ENCODE peak calls at places on chromosomes 6 and 20, in four cellular contexts. One of them, this sample, is unnamed.

GRCh38 chr6:33508935-33509926 is 54.9 kb downstream of the ZBTB9 start:
- DNase-seq in activated B cell treated with CpG ODN at 0.5 μM for 24 hours: no peak
- DNase-seq in progenitor cell of endocrine pancreas: no peak
- DNase-seq in fibroblast of the aortic adventitia: no peak
- DNase-seq in this sample: no peak

GRCh38 chr6:129183681-129184216 is 300.8 kb downstream of the LAMA2 start:
- DNase-seq in progenitor cell of endocrine pancreas: no peak
- DNase-seq in fibroblast of the aortic adventitia: peak
- DNase-seq in activated B cell treated with CpG ODN at 0.5 μM for 24 hours: no peak
- DNase-seq in this sample: no peak

GRCh38 chr20:3358676-3359340 is 48.7 kb downstream of the DNAAF9 start:
- DNase-seq in fibroblast of the aortic adventitia: no peak
- DNase-seq in activated B cell treated with CpG ODN at 0.5 μM for 24 hours: no peak
- DNase-seq in progenitor cell of endocrine pancreas: no peak
- DNase-seq in this sample: no peak

GRCh38 chr6:52390361-52390727 is 28.4 kb downstream of the PAQR8 start:
- DNase-seq in fibroblast of the aortic adventitia: peak
- DNase-seq in progenitor cell of endocrine pancreas: no peak
- DNase-seq in activated B cell treated with CpG ODN at 0.5 μM for 24 hours: no peak
- DNase-seq in this sample: no peak

GRCh38 chr6:17410281-17410680 is 16.9 kb downstream of the CAP2 start:
- DNase-seq in progenitor cell of endocrine pancreas: no peak
- DNase-seq in fibroblast of the aortic adventitia: no peak
- DNase-seq in activated B cell treated with CpG ODN at 0.5 μM for 24 hours: no peak
- DNase-seq in this sample: no peak

GRCh38 chr6:15476631-15477380 is 186.0 kb downstream of the DTNBP1 start:
- DNase-seq in progenitor cell of endocrine pancreas: no peak
- DNase-seq in activated B cell treated with CpG ODN at 0.5 μM for 24 hours: no peak
- DNase-seq in fibroblast of the aortic adventitia: no peak
- DNase-seq in this sample: no peak

GRCh38 chr6:113067612-113068262 is 720.6 kb downstream of the RFPL4B start:
- DNase-seq in fibroblast of the aortic adventitia: peak
- DNase-seq in progenitor cell of endocrine pancreas: no peak
- DNase-seq in activated B cell treated with CpG ODN at 0.5 μM for 24 hours: no peak
- DNase-seq in this sample: no peak

GRCh38 chr20:12913781-12914443 is 94.9 kb upstream of the SPTLC3 start:
- DNase-seq in fibroblast of the aortic adventitia: no peak
- DNase-seq in activated B cell treated with CpG ODN at 0.5 μM for 24 hours: no peak
- DNase-seq in progenitor cell of endocrine pancreas: no peak
- DNase-seq in this sample: no peak

GRCh38 chr6:44116643-44117382 is 10.4 kb downstream of the MRPL14 start:
- DNase-seq in progenitor cell of endocrine pancreas: no peak
- DNase-seq in fibroblast of the aortic adventitia: peak
- DNase-seq in activated B cell treated with CpG ODN at 0.5 μM for 24 hours: no peak
- DNase-seq in this sample: no peak

GRCh38 chr6:157304840-157305675 is 18.3 kb downstream of the TMEM242 start:
- DNase-seq in fibroblast of the aortic adventitia: peak
- DNase-seq in activated B cell treated with CpG ODN at 0.5 μM for 24 hours: no peak
- DNase-seq in progenitor cell of endocrine pancreas: no peak
- DNase-seq in this sample: no peak

GRCh38 chr6:168411130-168411529 is 29.9 kb upstream of the SMOC2 start:
- DNase-seq in fibroblast of the aortic adventitia: no peak
- DNase-seq in activated B cell treated with CpG ODN at 0.5 μM for 24 hours: no peak
- DNase-seq in progenitor cell of endocrine pancreas: no peak
- DNase-seq in this sample: peak

GRCh38 chr6:137977206-137977605 is 110.1 kb downstream of the TNFAIP3 start:
- DNase-seq in progenitor cell of endocrine pancreas: no peak
- DNase-seq in activated B cell treated with CpG ODN at 0.5 μM for 24 hours: no peak
- DNase-seq in fibroblast of the aortic adventitia: no peak
- DNase-seq in this sample: no peak

GRCh38 chr6:143591441-143591840 is 79.9 kb upstream of the FUCA2 start:
- DNase-seq in progenitor cell of endocrine pancreas: no peak
- DNase-seq in activated B cell treated with CpG ODN at 0.5 μM for 24 hours: no peak
- DNase-seq in fibroblast of the aortic adventitia: no peak
- DNase-seq in this sample: no peak

GRCh38 chr6:36735110-36735971 is 37.7 kb downstream of the RAB44 start:
- DNase-seq in fibroblast of the aortic adventitia: peak
- DNase-seq in progenitor cell of endocrine pancreas: no peak
- DNase-seq in activated B cell treated with CpG ODN at 0.5 μM for 24 hours: no peak
- DNase-seq in this sample: no peak

GRCh38 chr6:170516783-170517616 is 36.1 kb downstream of the PSMB1 start:
- DNase-seq in activated B cell treated with CpG ODN at 0.5 μM for 24 hours: no peak
- DNase-seq in progenitor cell of endocrine pancreas: peak
- DNase-seq in fibroblast of the aortic adventitia: peak
- DNase-seq in this sample: no peak

GRCh38 chr20:10280016-10280908 is 61.6 kb downstream of the SNAP25 start:
- DNase-seq in activated B cell treated with CpG ODN at 0.5 μM for 24 hours: no peak
- DNase-seq in progenitor cell of endocrine pancreas: no peak
- DNase-seq in fibroblast of the aortic adventitia: peak
- DNase-seq in this sample: no peak

GRCh38 chr6:48194596-48195295 is 83.7 kb upstream of the PTCHD4 start:
- DNase-seq in fibroblast of the aortic adventitia: peak
- DNase-seq in progenitor cell of endocrine pancreas: no peak
- DNase-seq in activated B cell treated with CpG ODN at 0.5 μM for 24 hours: no peak
- DNase-seq in this sample: no peak

GRCh38 chr6:127518212-127518709 is 874 bp downstream of the MTCL3 start:
- DNase-seq in fibroblast of the aortic adventitia: no peak
- DNase-seq in progenitor cell of endocrine pancreas: no peak
- DNase-seq in activated B cell treated with CpG ODN at 0.5 μM for 24 hours: no peak
- DNase-seq in this sample: no peak

GRCh38 chr6:93418448-93419303 is 683 bp downstream of the EPHA7 start:
- DNase-seq in fibroblast of the aortic adventitia: no peak
- DNase-seq in activated B cell treated with CpG ODN at 0.5 μM for 24 hours: no peak
- DNase-seq in progenitor cell of endocrine pancreas: peak
- DNase-seq in this sample: peak

GRCh38 chr20:10779911-10780310 is 106.1 kb upstream of the JAG1 start:
- DNase-seq in activated B cell treated with CpG ODN at 0.5 μM for 24 hours: no peak
- DNase-seq in progenitor cell of endocrine pancreas: no peak
- DNase-seq in fibroblast of the aortic adventitia: no peak
- DNase-seq in this sample: no peak

GRCh38 chr6:142187209-142187608 is 40.1 kb downstream of the VTA1 start:
- DNase-seq in fibroblast of the aortic adventitia: peak
- DNase-seq in activated B cell treated with CpG ODN at 0.5 μM for 24 hours: no peak
- DNase-seq in progenitor cell of endocrine pancreas: no peak
- DNase-seq in this sample: no peak

GRCh38 chr6:136306466-136306865 is 16.8 kb upstream of the BCLAF1 start:
- DNase-seq in fibroblast of the aortic adventitia: no peak
- DNase-seq in progenitor cell of endocrine pancreas: no peak
- DNase-seq in activated B cell treated with CpG ODN at 0.5 μM for 24 hours: no peak
- DNase-seq in this sample: no peak

GRCh38 chr20:10316582-10316981 is 98.0 kb downstream of the SNAP25 start:
- DNase-seq in progenitor cell of endocrine pancreas: no peak
- DNase-seq in fibroblast of the aortic adventitia: no peak
- DNase-seq in activated B cell treated with CpG ODN at 0.5 μM for 24 hours: no peak
- DNase-seq in this sample: no peak

GRCh38 chr6:17167327-17167979 is 65.6 kb downstream of the STMND1 start:
- DNase-seq in fibroblast of the aortic adventitia: peak
- DNase-seq in progenitor cell of endocrine pancreas: peak
- DNase-seq in activated B cell treated with CpG ODN at 0.5 μM for 24 hours: no peak
- DNase-seq in this sample: no peak

GRCh38 chr20:17227199-17227535 is 327 bp downstream of the PCSK2 start:
- DNase-seq in progenitor cell of endocrine pancreas: no peak
- DNase-seq in activated B cell treated with CpG ODN at 0.5 μM for 24 hours: no peak
- DNase-seq in fibroblast of the aortic adventitia: no peak
- DNase-seq in this sample: no peak

GRCh38 chr6:155389130-155389529 is 66.5 kb downstream of the NOX3 start:
- DNase-seq in fibroblast of the aortic adventitia: peak
- DNase-seq in progenitor cell of endocrine pancreas: no peak
- DNase-seq in activated B cell treated with CpG ODN at 0.5 μM for 24 hours: no peak
- DNase-seq in this sample: no peak

GRCh38 chr6:50277774-50278173 is 228.0 kb upstream of the DEFB112 start:
- DNase-seq in fibroblast of the aortic adventitia: no peak
- DNase-seq in activated B cell treated with CpG ODN at 0.5 μM for 24 hours: no peak
- DNase-seq in progenitor cell of endocrine pancreas: no peak
- DNase-seq in this sample: no peak

GRCh38 chr6:36627801-36628246 is 33.7 kb downstream of the SRSF3 start:
- DNase-seq in progenitor cell of endocrine pancreas: no peak
- DNase-seq in fibroblast of the aortic adventitia: peak
- DNase-seq in activated B cell treated with CpG ODN at 0.5 μM for 24 hours: no peak
- DNase-seq in this sample: no peak

GRCh38 chr6:98203170-98203806 is 631.1 kb upstream of the POU3F2 start:
- DNase-seq in progenitor cell of endocrine pancreas: no peak
- DNase-seq in activated B cell treated with CpG ODN at 0.5 μM for 24 hours: no peak
- DNase-seq in fibroblast of the aortic adventitia: no peak
- DNase-seq in this sample: no peak

DNA sequence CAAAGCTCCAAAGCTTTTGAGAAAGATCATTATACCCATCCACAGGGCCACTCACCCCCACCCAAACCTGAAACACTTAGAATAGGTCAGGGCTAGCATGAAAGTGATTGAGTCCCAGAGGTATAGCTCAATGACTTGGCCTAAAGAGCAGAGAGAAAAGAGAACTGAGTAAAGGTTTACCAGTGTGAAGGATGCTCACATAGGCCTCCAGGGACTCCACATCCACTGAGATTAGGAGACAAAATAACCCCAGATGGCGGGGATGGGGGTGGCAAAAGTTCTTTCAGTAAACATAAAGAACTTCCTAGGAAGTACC is 12.2 kb downstream of the SAYSD1 start:
- DNase-seq in fibroblast of the aortic adventitia: peak
- DNase-seq in progenitor cell of endocrine pancreas: no peak
- DNase-seq in activated B cell treated with CpG ODN at 0.5 μM for 24 hours: no peak
- DNase-seq in this sample: no peak
- TF ChIP-seq CTCF in fibroblast of the aortic adventitia: no peak
- TF ChIP-seq CTCF in progenitor cell of endocrine pancreas: no peak
- TF ChIP-seq CTCF in activated B cell treated with CpG ODN at 0.5 μM for 24 hours: no peak
- TF ChIP-seq CTCF in this sample: no peak

DNA sequence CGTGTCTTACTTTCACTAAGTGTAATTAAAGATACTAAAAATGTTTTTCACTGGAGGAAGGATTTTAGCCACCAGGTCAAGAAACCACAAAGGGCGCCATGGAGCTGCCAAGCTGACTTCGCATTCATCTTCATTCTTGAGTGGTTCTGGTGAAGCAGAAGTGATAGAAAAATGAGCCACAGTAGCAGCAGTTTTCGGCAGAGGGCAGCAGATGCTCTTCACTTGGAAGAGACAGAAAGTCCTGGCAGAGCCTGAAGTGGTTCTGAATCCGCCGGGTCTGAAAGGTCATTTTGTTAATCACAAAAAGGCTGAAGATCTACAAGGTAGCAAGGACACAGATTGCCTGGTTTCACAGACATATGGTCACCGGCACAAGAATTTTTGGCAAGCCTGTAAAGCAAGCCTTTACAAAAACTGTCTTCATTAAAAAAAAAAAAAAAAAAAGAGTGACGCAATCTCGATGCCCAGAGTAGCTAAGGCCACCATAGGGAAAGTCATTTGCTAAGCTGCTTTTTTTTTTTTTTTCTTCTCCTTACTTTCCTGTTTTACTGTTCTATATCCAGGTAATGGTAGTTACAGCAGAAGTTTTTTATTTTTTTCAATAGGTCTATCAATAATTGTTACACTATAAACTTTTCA is 345.1 kb upstream of the AGPAT4 start:
- DNase-seq in fibroblast of the aortic adventitia: peak
- DNase-seq in activated B cell treated with CpG ODN at 0.5 μM for 24 hours: no peak
- DNase-seq in progenitor cell of endocrine pancreas: no peak
- DNase-seq in this sample: no peak
- TF ChIP-seq CTCF in fibroblast of the aortic adventitia: peak
- TF ChIP-seq CTCF in activated B cell treated with CpG ODN at 0.5 μM for 24 hours: no peak
- TF ChIP-seq CTCF in progenitor cell of endocrine pancreas: peak
- TF ChIP-seq CTCF in this sample: no peak

GRCh38 chr6:158996863-158997262 is 3.1 kb downstream of the RSPH3 start:
- DNase-seq in fibroblast of the aortic adventitia: no peak
- DNase-seq in progenitor cell of endocrine pancreas: no peak
- DNase-seq in activated B cell treated with CpG ODN at 0.5 μM for 24 hours: no peak
- DNase-seq in this sample: no peak

GRCh38 chr6:159004592-159004991 is 4.6 kb upstream of the RSPH3 start:
- DNase-seq in fibroblast of the aortic adventitia: no peak
- DNase-seq in progenitor cell of endocrine pancreas: no peak
- DNase-seq in activated B cell treated with CpG ODN at 0.5 μM for 24 hours: no peak
- DNase-seq in this sample: no peak

GRCh38 chr6:159002432-159003160 is 2.6 kb upstream of the RSPH3 start:
- DNase-seq in fibroblast of the aortic adventitia: no peak
- DNase-seq in progenitor cell of endocrine pancreas: no peak
- DNase-seq in activated B cell treated with CpG ODN at 0.5 μM for 24 hours: no peak
- DNase-seq in this sample: no peak

GRCh38 chr6:158999154-158999668 is 791 bp downstream of the RSPH3 start:
- DNase-seq in activated B cell treated with CpG ODN at 0.5 μM for 24 hours: no peak
- DNase-seq in progenitor cell of endocrine pancreas: no peak
- DNase-seq in fibroblast of the aortic adventitia: peak
- DNase-seq in this sample: no peak

GRCh38 chr6:158999669-159000403 is at the start of gene RSPH3:
- DNase-seq in fibroblast of the aortic adventitia: peak
- DNase-seq in progenitor cell of endocrine pancreas: peak
- DNase-seq in activated B cell treated with CpG ODN at 0.5 μM for 24 hours: peak
- DNase-seq in this sample: peak
- TF ChIP-seq CTCF in fibroblast of the aortic adventitia: peak
- TF ChIP-seq CTCF in progenitor cell of endocrine pancreas: peak
- TF ChIP-seq CTCF in activated B cell treated with CpG ODN at 0.5 μM for 24 hours: no peak
- TF ChIP-seq CTCF in this sample: no peak

GRCh38 chr20:46102940-46103339 is 13.2 kb upstream of the NCOA5 start:
- DNase-seq in fibroblast of the aortic adventitia: no peak
- DNase-seq in activated B cell treated with CpG ODN at 0.5 μM for 24 hours: no peak
- DNase-seq in progenitor cell of endocrine pancreas: no peak
- DNase-seq in this sample: no peak

GRCh38 chr20:46104262-46104661 is 13.9 kb upstream of the CD40 start:
- DNase-seq in activated B cell treated with CpG ODN at 0.5 μM for 24 hours: no peak
- DNase-seq in fibroblast of the aortic adventitia: no peak
- DNase-seq in progenitor cell of endocrine pancreas: no peak
- DNase-seq in this sample: no peak

GRCh38 chr20:46101957-46102356 is 12.2 kb upstream of the NCOA5 start:
- DNase-seq in progenitor cell of endocrine pancreas: no peak
- DNase-seq in activated B cell treated with CpG ODN at 0.5 μM for 24 hours: no peak
- DNase-seq in fibroblast of the aortic adventitia: no peak
- DNase-seq in this sample: no peak

DNA sequence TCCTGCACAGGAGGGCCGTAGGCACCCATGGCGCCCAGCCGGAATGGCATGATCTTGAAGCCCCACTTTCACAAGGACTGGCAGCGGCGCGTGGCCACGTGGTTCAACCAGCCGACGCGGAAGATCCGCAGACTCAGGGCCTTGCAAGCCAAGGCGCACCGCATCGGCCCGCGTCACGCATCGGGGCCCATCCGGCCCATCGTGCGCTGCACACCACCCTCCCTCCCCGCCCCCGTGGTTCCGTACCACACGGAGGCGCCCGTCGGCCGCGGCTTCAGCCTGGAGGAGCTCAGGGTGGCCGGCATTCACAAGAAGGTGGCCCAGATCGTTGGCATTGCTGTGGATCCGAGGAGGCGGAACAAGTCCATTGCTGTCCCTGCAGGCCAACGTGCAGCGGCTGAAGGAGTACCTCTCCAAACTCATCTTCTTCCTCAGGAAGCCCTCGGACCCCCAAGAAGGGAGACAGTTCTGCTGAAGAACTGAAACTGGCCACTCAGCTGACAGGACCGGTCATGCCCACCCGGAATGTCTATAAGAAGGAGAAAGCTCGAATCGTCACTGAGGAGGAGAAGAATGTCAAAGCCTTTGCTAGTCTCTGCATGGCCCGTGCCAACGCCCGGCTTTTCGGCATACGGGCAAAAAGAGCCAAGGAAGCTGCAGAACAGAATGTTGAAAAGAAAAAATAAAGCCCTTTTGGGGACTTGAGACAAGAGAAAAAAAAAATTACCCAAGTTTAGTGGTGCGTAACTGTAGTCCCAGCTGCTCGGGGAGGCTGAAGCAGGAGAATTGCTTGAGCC is 9.9 kb upstream of the NCOA5 start:
- DNase-seq in fibroblast of the aortic adventitia: no peak
- DNase-seq in activated B cell treated with CpG ODN at 0.5 μM for 24 hours: peak
- DNase-seq in progenitor cell of endocrine pancreas: no peak
- DNase-seq in this sample: no peak
- TF ChIP-seq CTCF in fibroblast of the aortic adventitia: no peak
- TF ChIP-seq CTCF in activated B cell treated with CpG ODN at 0.5 μM for 24 hours: no peak
- TF ChIP-seq CTCF in progenitor cell of endocrine pancreas: no peak
- TF ChIP-seq CTCF in this sample: no peak

GRCh38 chr6:134706153-134706552 is 243.7 kb downstream of the ALDH8A1 start:
- DNase-seq in progenitor cell of endocrine pancreas: no peak
- DNase-seq in fibroblast of the aortic adventitia: no peak
- DNase-seq in activated B cell treated with CpG ODN at 0.5 μM for 24 hours: no peak
- DNase-seq in this sample: no peak
- TF ChIP-seq CTCF in progenitor cell of endocrine pancreas: no peak
- TF ChIP-seq CTCF in fibroblast of the aortic adventitia: peak
- TF ChIP-seq CTCF in activated B cell treated with CpG ODN at 0.5 μM for 24 hours: no peak
- TF ChIP-seq CTCF in this sample: no peak